ENCODE peak calls at places on chromosome 6, in seven cellular contexts. J is DMS153; R is fibroblast of the conjunctiva; V is activated CD8-positive, alpha-beta memory T cell treated with anti-CD3 and anti-CD28 coated beads for 24 hours; X is GM13976; W is frontal cortex; I is HTR-8/SVneo. B is an unnamed sample.

GRCh38 chr6:11685411-11686093 is 93.1 kb downstream of the ADTRP start:
- DNase-seq in J (no peak), R (no peak), V (no peak), X (no peak), W (no peak), I (peak; percentile 62), B (peak; percentile 98)

GRCh38 chr6:72826033-72826432 is 204.2 kb downstream of the KCNQ5 start:
- DNase-seq in J (no peak), R (no peak), V (no peak), X (no peak), W (no peak), I (no peak), B (no peak)

GRCh38 chr6:165515963-165516624 is 146.9 kb downstream of the PDE10A start:
- DNase-seq in J (no peak), R (no peak), V (no peak), X (no peak), W (no peak), I (peak; percentile 0), B (no peak)

GRCh38 chr6:90739802-90740201 is 152.9 kb upstream of the MAP3K7 start:
- DNase-seq in J (no peak), R (no peak), V (no peak), X (no peak), W (no peak), I (no peak), B (no peak)

GRCh38 chr6:151389640-151390275 is 1.6 kb downstream of the ZBTB2 start:
- DNase-seq in J (peak; percentile 43), R (peak; percentile 76), V (no peak), X (no peak), W (peak; percentile 32), I (no peak), B (peak; percentile 64)

GRCh38 chr6:143743256-143744166 is 65.7 kb downstream of the PHACTR2 start:
- DNase-seq in J (peak; percentile 64), R (no peak), V (no peak), X (no peak), W (no peak), I (no peak), B (no peak)

GRCh38 chr6:165917576-165917975 is 250.1 kb downstream of the TBXT start:
- DNase-seq in J (no peak), R (no peak), V (no peak), X (no peak), W (no peak), I (no peak), B (no peak)

GRCh38 chr6:110352603-110353303 is 5.4 kb downstream of the METTL24 start:
- DNase-seq in J (no peak), R (no peak), V (no peak), X (no peak), W (no peak), I (no peak), B (no peak)

GRCh38 chr6:42338573-42339218 is 113.0 kb downstream of the TRERF1 start:
- DNase-seq in J (no peak), R (peak; percentile 89), V (peak; percentile 74), X (no peak), W (no peak), I (peak; percentile 83), B (peak; percentile 70)